ENCODE peak calls at places on chromosomes 4 and X, in nine cellular contexts. N is naive thymus-derived CD8-positive, alpha-beta T cell; H is NCI-H1417; Z is HFFc6; J is posterior cingulate gyrus; D is T-helper 9 cell; F is GDM1; T is substantia nigra; E is GM23248. K is an unnamed sample.

GRCh38 chrX:72568406-72569092 is 4.1 kb downstream of the HDAC8 start:
- DNase-seq in N (no peak), H (no peak), Z (peak), J (no peak), D (no peak), F (no peak), T (no peak), E (peak), K (no peak)

GRCh38 chr4:186500721-186501304 is 54.6 kb downstream of the MTNR1A start:
- DNase-seq in N (no peak), H (no peak), Z (no peak), J (no peak), D (no peak), F (no peak), T (no peak), E (no peak), K (no peak)

GRCh38 chr4:114400531-114400930 is 198.1 kb upstream of the UGT8 start:
- DNase-seq in N (no peak), H (no peak), Z (peak), J (no peak), D (no peak), F (no peak), T (no peak), E (peak), K (no peak)

GRCh38 chr4:19809989-19810388 is 441.7 kb upstream of the SLIT2 start:
- DNase-seq in N (no peak), H (no peak), Z (no peak), J (no peak), D (no peak), F (no peak), T (no peak), E (no peak), K (no peak)

GRCh38 chrX:129600981-129601424 is 53.8 kb downstream of the APLN start:
- DNase-seq in N (peak), H (peak), Z (no peak), J (peak), D (no peak), F (no peak), T (peak), E (peak), K (no peak)

GRCh38 chrX:108307408-108308085 is 130.7 kb downstream of the COL4A6 start:
- DNase-seq in N (no peak), H (no peak), Z (no peak), J (no peak), D (no peak), F (no peak), T (no peak), E (no peak), K (no peak)

GRCh38 chr4:114180481-114180880 is 201.0 kb upstream of the ARSJ start:
- DNase-seq in N (peak), H (no peak), Z (peak), J (peak), D (peak), F (no peak), T (peak), E (peak), K (peak)

GRCh38 chr4:40423735-40424134 is 88.6 kb downstream of the CHRNA9 start:
- DNase-seq in N (no peak), H (no peak), Z (peak), J (no peak), D (no peak), F (no peak), T (no peak), E (peak), K (no peak)

GRCh38 chrX:79133897-79134296 is 10.6 kb upstream of the GPR174 start:
- DNase-seq in N (peak), H (no peak), Z (no peak), J (no peak), D (no peak), F (no peak), T (no peak), E (no peak), K (no peak)

K was measured in CD4-positive, alpha-beta T cell.